ENCODE peak calls at places on chromosomes 13 and 19, in ten cellular contexts. J is SK-N-SH, F is H1, B is sigmoid colon, R is ovary, T is esophagus muscularis mucosa, Y is K562, H is upper lobe of left lung, P is A549, O is stomach. X is an unnamed sample.

GRCh38 chr19:41298327-41298964 is 11.5 kb upstream of the CCDC97 start:
- DNase-seq in J (no peak), F (no peak), B (peak), R (no peak), T (no peak), Y (no peak), H (peak), P (no peak), O (peak), X (peak)

GRCh38 chr19:1168877-1169791 is 4.9 kb downstream of the SBNO2 start:
- DNase-seq in J (no peak), F (no peak), B (peak), R (peak), T (no peak), Y (no peak), H (no peak), P (peak), O (peak), X (no peak)

GRCh38 chr13:22114630-22115311 is 443.9 kb downstream of the FGF9 start:
- DNase-seq in J (no peak), F (no peak), B (no peak), R (no peak), T (no peak), Y (no peak), H (peak), P (no peak), O (no peak), X (no peak)

GRCh38 chr13:82636119-82636518 is 1246.2 kb downstream of the SLITRK1 start:
- DNase-seq in J (no peak), F (no peak), B (no peak), R (no peak), T (no peak), Y (no peak), H (no peak), P (no peak), O (no peak), X (no peak)

GRCh38 chr13:73401769-73402168 is 343.0 kb downstream of the KLF5 start:
- DNase-seq in J (no peak), F (no peak), B (no peak), R (no peak), T (no peak), Y (no peak), H (no peak), P (peak), O (no peak), X (no peak)

GRCh38 chr19:30363073-30363472 is 9.1 kb upstream of the ZNF536 start:
- DNase-seq in J (no peak), F (no peak), B (no peak), R (no peak), T (no peak), Y (no peak), H (peak), P (no peak), O (no peak), X (no peak)

GRCh38 chr13:23578411-23579071 is 8.3 kb downstream of the TNFRSF19 start:
- DNase-seq in J (peak), F (peak), B (peak), R (peak), T (no peak), Y (peak), H (peak), P (peak), O (peak), X (peak)

GRCh38 chr13:77429320-77430142 is 102.6 kb upstream of the MYCBP2 start:
- DNase-seq in J (no peak), F (no peak), B (no peak), R (no peak), T (no peak), Y (no peak), H (no peak), P (no peak), O (no peak), X (no peak)

GRCh38 chr19:4738734-4739133 is 15.1 kb upstream of the DPP9 start:
- DNase-seq in J (no peak), F (no peak), B (no peak), R (no peak), T (no peak), Y (no peak), H (no peak), P (no peak), O (no peak), X (no peak)

GRCh38 chr19:34556500-34556899 is 74.9 kb downstream of the WTIP start:
- DNase-seq in J (no peak), F (peak), B (no peak), R (peak), T (no peak), Y (peak), H (no peak), P (peak), O (no peak), X (no peak)

GRCh38 chr19:23823952-23824389 is 65.3 kb upstream of the ZNF681 start:
- DNase-seq in J (peak), F (no peak), B (no peak), R (no peak), T (no peak), Y (peak), H (no peak), P (peak), O (no peak), X (no peak)

GRCh38 chr13:25046274-25046984 is 49.5 kb upstream of the PABPC3 start:
- DNase-seq in J (peak), F (no peak), B (no peak), R (no peak), T (no peak), Y (no peak), H (no peak), P (no peak), O (no peak), X (no peak)

GRCh38 chr19:50482271-50482855 is 5.7 kb upstream of the GARIN5A start:
- DNase-seq in J (no peak), F (no peak), B (no peak), R (no peak), T (no peak), Y (no peak), H (no peak), P (no peak), O (no peak), X (no peak)

GRCh38 chr19:47122359-47123335 is 8.0 kb upstream of the SAE1 start:
- DNase-seq in J (no peak), F (no peak), B (no peak), R (no peak), T (no peak), Y (no peak), H (no peak), P (peak), O (no peak), X (no peak)

GRCh38 chr13:25084101-25084500 is 11.8 kb upstream of the PABPC3 start:
- DNase-seq in J (no peak), F (no peak), B (no peak), R (no peak), T (peak), Y (no peak), H (no peak), P (no peak), O (no peak), X (no peak)

GRCh38 chr13:23810842-23811241 is 78.4 kb downstream of the MIPEP start:
- DNase-seq in J (no peak), F (no peak), B (no peak), R (no peak), T (no peak), Y (no peak), H (no peak), P (no peak), O (no peak), X (no peak)

GRCh38 chr13:44244288-44244687 is 129.3 kb upstream of the SERP2 start:
- DNase-seq in J (no peak), F (no peak), B (no peak), R (no peak), T (no peak), Y (peak), H (no peak), P (no peak), O (no peak), X (no peak)

GRCh38 chr19:38640368-38640767 is 7.1 kb upstream of the ACTN4 start:
- DNase-seq in J (no peak), F (no peak), B (no peak), R (no peak), T (no peak), Y (no peak), H (no peak), P (no peak), O (no peak), X (no peak)

GRCh38 chr19:41408256-41408655 is 10.6 kb downstream of the BCKDHA start:
- DNase-seq in J (no peak), F (no peak), B (no peak), R (no peak), T (no peak), Y (no peak), H (peak), P (no peak), O (no peak), X (no peak)

GRCh38 chr13:25738797-25739196 is 313.0 kb downstream of the SHISA2 start:
- DNase-seq in J (no peak), F (no peak), B (no peak), R (no peak), T (peak), Y (no peak), H (no peak), P (no peak), O (no peak), X (no peak)

GRCh38 chr13:62293081-62293480 is 877.4 kb upstream of the PCDH20 start:
- DNase-seq in J (no peak), F (no peak), B (no peak), R (no peak), T (no peak), Y (no peak), H (no peak), P (peak), O (no peak), X (no peak)

GRCh38 chr19:2627319-2627829 is 75.1 kb downstream of the GNG7 start:
- DNase-seq in J (no peak), F (no peak), B (peak), R (peak), T (peak), Y (no peak), H (peak), P (peak), O (peak), X (peak)

GRCh38 chr13:48004201-48004600 is 3.1 kb upstream of the SUCLA2 start:
- DNase-seq in J (no peak), F (no peak), B (no peak), R (no peak), T (no peak), Y (no peak), H (no peak), P (no peak), O (no peak), X (no peak)

GRCh38 chr13:106139407-106139806 is 396.1 kb downstream of the EFNB2 start:
- DNase-seq in J (no peak), F (no peak), B (no peak), R (no peak), T (no peak), Y (no peak), H (no peak), P (no peak), O (no peak), X (no peak)

GRCh38 chr13:74035881-74036280 is 98.3 kb downstream of the KLF12 start:
- DNase-seq in J (no peak), F (no peak), B (no peak), R (no peak), T (no peak), Y (no peak), H (no peak), P (no peak), O (no peak), X (no peak)

GRCh38 chr13:42148538-42148937 is 100.1 kb downstream of the DGKH start:
- DNase-seq in J (no peak), F (no peak), B (no peak), R (no peak), T (no peak), Y (no peak), H (no peak), P (no peak), O (no peak), X (no peak)

GRCh38 chr13:24613755-24614154 is 66.5 kb upstream of the ATP12A start:
- DNase-seq in J (no peak), F (no peak), B (no peak), R (no peak), T (no peak), Y (no peak), H (no peak), P (no peak), O (no peak), X (no peak)

GRCh38 chr19:23698711-23699520 is 11.9 kb upstream of the ZNF675 start:
- DNase-seq in J (peak), F (no peak), B (no peak), R (no peak), T (no peak), Y (no peak), H (no peak), P (no peak), O (peak), X (no peak)

GRCh38 chr19:52138614-52139290 is 986 bp downstream of the ZNF616 start:
- DNase-seq in J (peak), F (peak), B (no peak), R (peak), T (no peak), Y (peak), H (peak), P (no peak), O (no peak), X (peak)

GRCh38 chr13:110524484-110525254 is 36.9 kb downstream of the RAB20 start:
- DNase-seq in J (peak), F (no peak), B (peak), R (no peak), T (no peak), Y (no peak), H (peak), P (no peak), O (peak), X (no peak)

GRCh38 chr13:110523180-110523579 is 38.3 kb downstream of the RAB20 start:
- DNase-seq in J (no peak), F (no peak), B (peak), R (no peak), T (no peak), Y (no peak), H (no peak), P (no peak), O (no peak), X (no peak)

GRCh38 chr13:110528371-110528770 is 33.2 kb downstream of the RAB20 start:
- DNase-seq in J (no peak), F (no peak), B (peak), R (no peak), T (no peak), Y (no peak), H (peak), P (no peak), O (no peak), X (no peak)

GRCh38 chr13:110523838-110524237 is 37.7 kb downstream of the RAB20 start:
- DNase-seq in J (no peak), F (no peak), B (peak), R (no peak), T (no peak), Y (no peak), H (no peak), P (no peak), O (no peak), X (no peak)

GRCh38 chr13:110525328-110526319 is 35.9 kb downstream of the RAB20 start:
- DNase-seq in J (no peak), F (no peak), B (peak), R (no peak), T (no peak), Y (no peak), H (peak), P (no peak), O (no peak), X (no peak)
- H3K4me3 ChIP-seq in J (no peak), F (no peak), B (no peak), R (no peak), T (no peak), Y (no peak), H (no peak), P (no peak), O (no peak), X (no peak)

GRCh38 chr13:96996097-96996496 is 1.8 kb upstream of the OXGR1 start:
- DNase-seq in J (no peak), F (no peak), B (no peak), R (no peak), T (no peak), Y (no peak), H (no peak), P (no peak), O (no peak), X (no peak)

GRCh38 chr13:96992633-96993032 is 1.6 kb downstream of the OXGR1 start:
- DNase-seq in J (no peak), F (no peak), B (no peak), R (no peak), T (no peak), Y (no peak), H (no peak), P (no peak), O (no peak), X (no peak)

GRCh38 chr13:96993660-96994029 is 631 bp downstream of the OXGR1 start:
- DNase-seq in J (peak), F (no peak), B (no peak), R (no peak), T (no peak), Y (no peak), H (no peak), P (no peak), O (no peak), X (no peak)

GRCh38 chr13:96994849-96995243 is 570 bp upstream of the OXGR1 start:
- DNase-seq in J (no peak), F (no peak), B (no peak), R (no peak), T (no peak), Y (no peak), H (no peak), P (no peak), O (no peak), X (no peak)

DNA sequence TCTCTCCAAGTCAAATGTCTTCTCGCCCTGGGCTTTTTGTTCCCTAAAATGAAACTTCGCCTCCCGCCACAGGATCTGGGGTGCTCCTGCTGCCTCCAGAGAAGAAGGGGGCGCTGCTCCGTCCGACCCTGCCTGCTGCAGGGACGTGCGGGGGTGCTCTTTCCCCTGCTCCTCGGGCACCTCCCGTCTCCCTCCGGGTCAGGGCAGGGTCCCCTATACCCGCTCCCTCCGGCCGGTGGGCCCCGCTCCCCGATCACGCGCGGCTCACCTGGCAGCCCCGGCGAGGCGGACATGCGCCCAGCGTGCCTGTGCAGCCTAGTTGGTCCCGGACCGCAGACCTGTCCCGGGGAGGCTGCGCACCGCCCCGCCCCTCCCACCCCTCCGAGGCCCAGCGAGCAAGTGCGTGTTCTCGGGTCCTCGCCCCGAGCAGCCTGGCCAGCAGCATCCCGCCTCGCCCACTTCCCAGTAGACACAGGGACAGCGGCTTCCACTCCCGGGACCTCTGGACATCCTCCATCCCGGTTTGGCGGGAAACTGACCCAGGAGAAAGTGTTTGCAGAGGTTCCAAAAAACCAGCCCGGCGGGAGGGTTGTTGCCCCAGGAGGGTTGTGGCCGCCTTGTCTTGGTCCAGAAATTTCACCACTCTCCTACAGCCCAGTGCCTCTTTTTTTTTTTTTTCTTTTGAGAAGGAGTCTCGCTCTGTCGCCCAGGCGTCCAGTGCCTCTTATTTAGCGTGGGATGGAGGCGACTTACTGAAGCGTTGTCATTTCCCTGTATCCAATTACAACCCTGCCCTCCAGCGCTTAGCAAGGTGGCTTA is at the start of gene OXGR1:
- DNase-seq in J (peak), F (peak), B (no peak), R (no peak), T (no peak), Y (peak), H (no peak), P (no peak), O (no peak), X (no peak)
- TF ChIP-seq EP300 in J (no peak), F (no peak), B (no peak), R (no peak), T (no peak), Y (no peak), H (no peak), P (no peak), O (no peak), X (no peak)

GRCh38 chr19:11335449-11336146 is 3.9 kb downstream of the RAB3D start:
- DNase-seq in J (peak), F (no peak), B (no peak), R (no peak), T (no peak), Y (no peak), H (no peak), P (no peak), O (no peak), X (no peak)

GRCh38 chr19:11337080-11337479 is 2.4 kb downstream of the RAB3D start:
- DNase-seq in J (peak), F (no peak), B (no peak), R (no peak), T (no peak), Y (no peak), H (no peak), P (no peak), O (no peak), X (no peak)

GRCh38 chr19:11339254-11340098 is at the start of gene RAB3D:
- DNase-seq in J (peak), F (peak), B (peak), R (peak), T (peak), Y (peak), H (peak), P (peak), O (peak), X (peak)

GRCh38 chr19:11338569-11339253 is 746 bp downstream of the RAB3D start:
- DNase-seq in J (peak), F (no peak), B (no peak), R (no peak), T (no peak), Y (no peak), H (peak), P (no peak), O (no peak), X (no peak)

GRCh38 chr19:11338164-11338563 is 1.3 kb downstream of the RAB3D start:
- DNase-seq in J (peak), F (no peak), B (no peak), R (no peak), T (no peak), Y (no peak), H (no peak), P (no peak), O (no peak), X (no peak)
- H3K4me3 ChIP-seq in J (no peak), F (no peak), B (no peak), R (no peak), T (peak), Y (no peak), H (peak), P (no peak), O (peak), X (no peak)

GRCh38 chr13:104460553-104460952 is 1394.3 kb upstream of the SLC10A2 start:
- DNase-seq in J (no peak), F (no peak), B (no peak), R (no peak), T (no peak), Y (no peak), H (no peak), P (no peak), O (no peak), X (no peak)
- TF ChIP-seq EP300 in J (no peak), F (no peak), B (no peak), R (no peak), T (no peak), Y (no peak), H (no peak), P (no peak), O (no peak), X (no peak)

GRCh38 chr13:110910013-110910890 is 4.6 kb downstream of the ANKRD10 start:
- DNase-seq in J (no peak), F (no peak), B (no peak), R (no peak), T (no peak), Y (no peak), H (no peak), P (no peak), O (no peak), X (no peak)

GRCh38 chr13:110913322-110913721 is 1.5 kb downstream of the ANKRD10 start:
- DNase-seq in J (no peak), F (no peak), B (no peak), R (no peak), T (no peak), Y (no peak), H (peak), P (no peak), O (peak), X (no peak)

GRCh38 chr13:110912651-110913051 is 2.2 kb downstream of the ANKRD10 start:
- DNase-seq in J (no peak), F (no peak), B (no peak), R (peak), T (no peak), Y (no peak), H (no peak), P (peak), O (no peak), X (no peak)

GRCh38 chr13:110913911-110914292 is 967 bp downstream of the ANKRD10 start:
- DNase-seq in J (no peak), F (no peak), B (no peak), R (no peak), T (no peak), Y (no peak), H (no peak), P (no peak), O (no peak), X (no peak)

GRCh38 chr13:110911880-110912279 is 3.0 kb downstream of the ANKRD10 start:
- DNase-seq in J (no peak), F (no peak), B (no peak), R (no peak), T (no peak), Y (no peak), H (no peak), P (no peak), O (no peak), X (no peak)
- H3K4me3 ChIP-seq in J (peak), F (peak), B (no peak), R (no peak), T (peak), Y (peak), H (no peak), P (no peak), O (peak), X (no peak)